ENCODE peak calls at places on chromosomes 16 and 17, in five cellular contexts. S, I, X, E and G are unnamed samples.

GRCh38 chr17:50198026-50198669 is 3.3 kb downstream of the COL1A1 start:
- DNase-seq in S (peak), I (peak), X (peak), E (peak), G (peak)

GRCh38 chr17:5260542-5260941 is 21.5 kb upstream of the RABEP1 start:
- DNase-seq in S (no peak), I (no peak), X (no peak), E (no peak), G (no peak)

GRCh38 chr16:86074651-86075487 is 175.9 kb downstream of the IRF8 start:
- DNase-seq in S (no peak), I (no peak), X (no peak), E (no peak), G (no peak)

GRCh38 chr16:30033270-30033669 is 2.2 kb upstream of the TLCD3B start:
- DNase-seq in S (no peak), I (no peak), X (peak), E (no peak), G (no peak)

GRCh38 chr16:4693956-4694663 is 748 bp downstream of the NUDT16L1 start:
- DNase-seq in S (peak), I (peak), X (peak), E (peak), G (peak)

GRCh38 chr17:81189670-81190530 is 23.9 kb upstream of the AATK start:
- DNase-seq in S (no peak), I (no peak), X (peak), E (peak), G (no peak)

GRCh38 chr17:60548990-60549389 is 22.9 kb upstream of the APPBP2 start:
- DNase-seq in S (no peak), I (no peak), X (no peak), E (no peak), G (no peak)

GRCh38 chr16:88924834-88925539 is 52.0 kb downstream of the CBFA2T3 start:
- DNase-seq in S (no peak), I (no peak), X (peak), E (peak), G (no peak)

GRCh38 chr16:85573696-85574641 is 39.2 kb upstream of the GSE1 start:
- DNase-seq in S (no peak), I (no peak), X (peak), E (no peak), G (no peak)

GRCh38 chr17:75763613-75764416 is 1.2 kb downstream of the GALK1 start:
- DNase-seq in S (no peak), I (no peak), X (no peak), E (no peak), G (no peak)

GRCh38 chr17:4898351-4898750 is 985 bp upstream of the C17orf107 start:
- DNase-seq in S (no peak), I (no peak), X (no peak), E (no peak), G (no peak)

GRCh38 chr16:11510178-11510973 is 76.3 kb downstream of the LITAF start:
- DNase-seq in S (no peak), I (no peak), X (no peak), E (no peak), G (no peak)

GRCh38 chr17:68302666-68303065 is 11.4 kb downstream of the ARSG start:
- DNase-seq in S (no peak), I (no peak), X (no peak), E (no peak), G (no peak)

GRCh38 chr16:9258423-9259051 is 167.1 kb downstream of the HAPSTR1 start:
- DNase-seq in S (peak), I (no peak), X (peak), E (peak), G (no peak)

GRCh38 chr16:77961811-77962210 is 60.5 kb upstream of the CLEC3A start:
- DNase-seq in S (no peak), I (no peak), X (no peak), E (no peak), G (no peak)

GRCh38 chr16:89471225-89471624 is 19.1 kb downstream of the ANKRD11 start:
- DNase-seq in S (no peak), I (no peak), X (no peak), E (peak), G (no peak)

GRCh38 chr17:77723909-77724875 is 234.3 kb upstream of the TNRC6C start:
- DNase-seq in S (no peak), I (no peak), X (no peak), E (no peak), G (no peak)

GRCh38 chr17:80585880-80586279 is 41.2 kb downstream of the RPTOR start:
- DNase-seq in S (no peak), I (no peak), X (no peak), E (no peak), G (no peak)

GRCh38 chr17:75688209-75688771 is 21.2 kb downstream of the SAP30BP start:
- DNase-seq in S (no peak), I (no peak), X (no peak), E (no peak), G (no peak)

GRCh38 chr17:81393684-81394376 is 1.4 kb upstream of the BAHCC1 start:
- DNase-seq in S (peak), I (no peak), X (peak), E (peak), G (no peak)

GRCh38 chr17:70239391-70239826 is 70.1 kb downstream of the KCNJ2 start:
- DNase-seq in S (no peak), I (no peak), X (no peak), E (no peak), G (no peak)

GRCh38 chr16:87897563-87898505 is 28.5 kb upstream of the SLC7A5 start:
- DNase-seq in S (peak), I (peak), X (no peak), E (no peak), G (peak)

GRCh38 chr17:78995022-78995760 is 14.4 kb downstream of the CANT1 start:
- DNase-seq in S (no peak), I (no peak), X (no peak), E (no peak), G (no peak)

GRCh38 chr17:81322271-81323082 is 27.4 kb upstream of the SLC38A10 start:
- DNase-seq in S (peak), I (peak), X (peak), E (peak), G (no peak)